ENCODE peak calls at places on chromosomes 12 and 14, in four cellular contexts. T is K562, V is HCT116, C is HepG2. U is an unnamed sample.

GRCh38 chr12:94062194-94062593 is 86.2 kb upstream of the PLXNC1 start:
- DNase-seq in T (no peak), C (no peak), V (no peak), U (no peak)

GRCh38 chr14:79442776-79443175 is 768.5 kb downstream of the DIO2 start:
- DNase-seq in V (no peak), C (no peak), T (no peak), U (no peak)

GRCh38 chr14:77318006-77318553 is 2.6 kb downstream of the POMT2 start:
- DNase-seq in T (no peak), C (peak), V (no peak), U (no peak)

GRCh38 chr14:20436363-20436755 is 393 bp upstream of the KLHL33 start:
- DNase-seq in T (no peak), C (no peak), V (no peak), U (no peak)

GRCh38 chr14:56501909-56502530 is 77.6 kb upstream of the TMEM260 start:
- DNase-seq in V (no peak), T (no peak), C (no peak), U (no peak)

GRCh38 chr12:11731455-11731854 is 82.0 kb downstream of the ETV6 start:
- DNase-seq in C (no peak), T (no peak), V (no peak), U (no peak)

GRCh38 chr14:96071561-96071960 is 32.4 kb downstream of the C14orf132 start:
- DNase-seq in C (no peak), T (no peak), V (no peak), U (no peak)

GRCh38 chr12:109726511-109727038 is 12.9 kb downstream of the FAM222A start:
- DNase-seq in T (no peak), V (no peak), C (no peak), U (no peak)

GRCh38 chr14:61188936-61189808 is 92.0 kb downstream of the TMEM30B start:
- DNase-seq in C (peak), T (peak), V (no peak), U (no peak)

GRCh38 chr14:102222751-102223150 is 82.2 kb downstream of the MOK start:
- DNase-seq in V (no peak), T (no peak), C (no peak), U (no peak)

GRCh38 chr12:17381211-17381610 is 708.8 kb downstream of the RERGL start:
- DNase-seq in T (no peak), V (no peak), C (no peak), U (no peak)

GRCh38 chr12:86663691-86664090 is 407.5 kb upstream of the MGAT4C start:
- DNase-seq in T (peak), C (no peak), V (no peak), U (no peak)

GRCh38 chr14:102415671-102416070 is 52.9 kb downstream of the TECPR2 start:
- DNase-seq in C (no peak), T (no peak), V (no peak), U (no peak)

GRCh38 chr12:75889214-75889613 is 142.4 kb downstream of the PHLDA1 start:
- DNase-seq in C (no peak), T (no peak), V (no peak), U (no peak)

GRCh38 chr14:71692496-71692895 is 239.7 kb upstream of the RGS6 start:
- DNase-seq in T (no peak), C (no peak), V (no peak), U (no peak)

GRCh38 chr12:56224102-56224701 is at the start of gene NABP2:
- DNase-seq in V (peak), T (peak), C (peak), U (peak)

GRCh38 chr12:54879579-54879978 is 25.3 kb downstream of the MUCL1 start:
- DNase-seq in V (no peak), C (no peak), T (no peak), U (no peak)

GRCh38 chr12:54882074-54882473 is 27.8 kb downstream of the MUCL1 start:
- DNase-seq in V (no peak), T (no peak), C (no peak), U (no peak)

GRCh38 chr12:54879132-54879531 is 24.8 kb downstream of the MUCL1 start:
- DNase-seq in T (no peak), C (no peak), V (no peak), U (no peak)
- TF ChIP-seq TCF7L2 in T (no peak), C (no peak), V (no peak), U (no peak)

GRCh38 chr12:103677905-103678304 is 90.8 kb downstream of the STAB2 start:
- DNase-seq in T (no peak), C (no peak), V (no peak), U (no peak)
- TF ChIP-seq TCF7L2 in T (no peak), C (no peak), V (no peak), U (no peak)

GRCh38 chr14:21917699-21918436 is 244.2 kb upstream of the OR4E1 start:
- DNase-seq in T (peak), V (peak), C (peak), U (peak)
- TF ChIP-seq TCF7L2 in T (no peak), V (no peak), C (no peak), U (no peak)

DNA sequence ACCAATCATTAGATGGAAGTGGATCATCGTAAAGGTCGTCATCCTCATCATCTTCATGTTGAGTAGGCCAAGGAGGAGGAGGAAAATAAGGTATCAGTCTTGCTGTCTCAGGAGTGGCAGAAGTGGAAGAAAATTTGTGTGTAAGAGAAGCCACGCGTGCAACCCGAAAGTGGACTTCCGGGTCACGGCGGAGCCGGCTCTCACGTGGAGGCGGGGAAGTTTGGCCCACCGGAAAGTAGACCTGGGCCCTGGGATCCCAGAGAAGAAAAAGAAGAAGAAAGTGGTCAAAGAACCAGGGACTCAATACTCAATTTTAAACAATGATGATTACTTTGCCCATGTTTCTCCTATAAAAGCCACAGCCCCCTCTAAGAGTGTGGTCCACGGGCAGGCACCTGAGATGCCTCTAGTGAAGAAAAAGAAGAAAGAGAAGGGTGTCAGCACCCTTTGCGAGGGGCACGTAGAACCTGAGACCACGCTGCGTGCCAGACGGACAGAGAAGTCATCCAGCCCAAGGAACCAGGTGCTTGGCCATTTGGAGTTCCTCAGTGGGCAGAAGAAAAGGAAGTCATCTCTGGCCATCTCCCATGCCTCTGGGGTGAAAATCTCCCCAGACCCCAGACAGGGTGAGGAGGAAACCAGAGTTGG is 365.8 kb downstream of the BCAT1 start:
- DNase-seq in C (no peak), V (no peak), T (no peak), U (no peak)
- TF ChIP-seq TCF7L2 in C (no peak), V (no peak), T (no peak), U (no peak)

GRCh38 chr12:1927051-1927680 is 8.7 kb upstream of the CACNA2D4 start:
- DNase-seq in T (no peak), C (no peak), V (no peak), U (no peak)

GRCh38 chr12:1928439-1929121 is 10.1 kb upstream of the CACNA2D4 start:
- DNase-seq in C (no peak), V (no peak), T (no peak), U (no peak)

GRCh38 chr12:1925125-1925963 is 6.9 kb upstream of the CACNA2D4 start:
- DNase-seq in T (no peak), C (no peak), V (no peak), U (no peak)

GRCh38 chr12:1927751-1928351 is 9.4 kb upstream of the CACNA2D4 start:
- DNase-seq in T (no peak), V (no peak), C (no peak), U (no peak)

GRCh38 chr12:1926274-1926673 is 7.8 kb upstream of the CACNA2D4 start:
- DNase-seq in V (no peak), T (no peak), C (no peak), U (no peak)
- TF ChIP-seq TCF7L2 in V (no peak), T (no peak), C (no peak), U (no peak)

GRCh38 chr12:1632702-1633101 is 3.7 kb downstream of the WNT5B start:
- DNase-seq in C (no peak), T (no peak), V (no peak), U (no peak)

GRCh38 chr12:1633459-1633858 is 4.4 kb downstream of the WNT5B start:
- DNase-seq in T (no peak), C (no peak), V (no peak), U (no peak)

GRCh38 chr12:1634149-1634548 is 5.1 kb downstream of the WNT5B start:
- DNase-seq in C (no peak), T (no peak), V (no peak), U (no peak)

GRCh38 chr12:1635656-1636055 is 6.6 kb downstream of the WNT5B start:
- DNase-seq in V (no peak), C (no peak), T (no peak), U (no peak)

DNA sequence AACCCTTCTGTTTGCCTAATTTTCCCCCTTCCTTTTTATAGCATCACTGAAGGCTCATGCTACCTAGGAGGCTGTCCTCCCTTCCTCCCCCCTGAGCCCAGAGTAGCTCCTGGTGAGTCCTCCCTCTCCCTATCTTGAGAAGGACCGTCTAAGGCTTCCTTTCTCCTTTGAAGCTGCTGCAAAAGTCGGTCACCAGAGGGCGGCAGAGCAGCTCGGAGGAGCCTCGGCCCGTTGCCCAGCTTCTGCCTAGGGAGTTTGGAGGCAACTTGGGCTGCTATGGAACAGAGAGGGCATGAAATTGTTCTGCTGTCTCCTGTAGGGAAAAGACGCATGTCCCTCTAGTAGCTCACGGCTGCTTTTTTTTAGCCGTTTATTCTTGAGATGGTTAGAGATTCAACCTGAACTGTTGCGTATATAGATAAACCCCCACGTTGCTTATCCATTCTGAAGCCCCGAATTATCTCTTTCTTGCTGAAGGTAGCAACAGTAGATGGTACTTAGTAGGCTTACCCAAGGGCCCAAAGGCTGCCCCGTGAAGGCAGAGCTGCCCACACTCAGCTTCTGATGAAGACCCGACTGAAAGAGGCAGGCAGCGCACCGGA is 5.7 kb downstream of the WNT5B start:
- DNase-seq in V (peak), T (peak), C (peak), U (peak)
- TF ChIP-seq TCF7L2 in V (peak), T (no peak), C (no peak), U (no peak)

GRCh38 chr14:64698899-64699298 is 5.3 kb upstream of the PLEKHG3 start:
- DNase-seq in C (no peak), V (no peak), T (no peak), U (no peak)

GRCh38 chr14:64695071-64695470 is 9.2 kb upstream of the PLEKHG3 start:
- DNase-seq in T (no peak), C (no peak), V (no peak), U (no peak)

GRCh38 chr14:64692597-64693350 is 11.4 kb upstream of the PLEKHG3 start:
- DNase-seq in T (no peak), V (no peak), C (no peak), U (no peak)

GRCh38 chr14:64693766-64694165 is 10.5 kb upstream of the PLEKHG3 start:
- DNase-seq in T (no peak), C (no peak), V (no peak), U (no peak)

GRCh38 chr14:64696355-64696844 is 7.8 kb upstream of the PLEKHG3 start:
- DNase-seq in C (no peak), V (no peak), T (no peak), U (no peak)
- TF ChIP-seq TCF7L2 in C (no peak), V (no peak), T (no peak), U (no peak)

DNA sequence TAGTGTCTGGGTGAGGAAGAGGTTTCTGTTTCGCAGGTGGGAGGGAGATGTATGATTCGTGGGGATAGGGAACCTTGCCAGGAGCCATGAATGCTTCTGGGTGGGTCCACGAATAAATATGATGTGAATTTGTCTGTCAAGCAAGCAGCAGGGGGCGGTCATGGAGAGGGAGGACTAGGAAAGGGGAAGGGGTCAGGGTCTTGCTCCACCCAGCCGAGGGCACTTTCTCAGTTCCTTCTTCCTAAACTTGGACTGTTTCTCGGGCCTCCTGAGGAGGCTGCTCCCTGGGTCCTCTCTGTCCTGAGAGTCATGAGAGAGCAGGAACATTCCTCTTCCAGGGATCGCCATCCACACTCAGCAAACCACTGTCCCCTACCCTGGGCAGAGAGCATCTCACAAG is 72.4 kb downstream of the LGMN start:
- DNase-seq in T (no peak), V (no peak), C (no peak), U (no peak)
- TF ChIP-seq TCF7L2 in T (no peak), V (no peak), C (no peak), U (no peak)

DNA sequence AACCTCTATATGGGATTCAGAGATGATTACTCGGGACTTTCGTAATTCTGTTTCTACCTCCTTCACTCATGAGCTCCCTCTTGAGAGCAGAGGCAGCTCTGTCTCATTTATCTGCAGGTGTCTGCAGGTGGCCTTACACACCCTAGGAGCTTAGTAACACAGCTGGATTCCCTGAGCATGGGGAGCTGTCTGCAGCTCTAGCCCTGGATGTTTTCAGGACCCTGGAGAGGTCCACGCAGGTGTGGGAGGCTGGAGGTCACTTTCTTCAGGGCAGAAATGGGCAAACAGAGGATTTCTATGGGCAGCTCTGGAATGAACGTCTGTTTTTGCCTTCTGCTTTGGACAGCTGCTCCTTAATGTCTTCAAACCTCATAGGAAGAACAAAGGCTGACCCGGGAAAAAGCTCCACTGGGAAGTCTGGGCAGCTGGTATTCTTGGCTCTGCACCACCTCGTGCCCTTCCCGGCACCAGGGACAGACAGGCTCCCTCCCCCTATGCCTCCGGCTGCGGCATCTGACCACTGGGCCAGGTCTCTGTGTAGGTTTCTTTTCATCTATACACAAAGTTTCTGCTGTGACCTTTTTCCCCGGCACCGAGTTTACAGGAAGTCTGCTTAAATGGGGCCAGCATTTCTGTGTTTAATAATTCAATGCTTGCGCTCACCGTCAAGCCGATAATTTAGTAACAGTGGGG is 320.3 kb upstream of the SFSWAP start:
- DNase-seq in V (peak), C (no peak), T (peak), U (no peak)
- TF ChIP-seq TCF7L2 in V (no peak), C (no peak), T (no peak), U (no peak)

U was measured in Panc1.